ENCODE peak calls at places on chromosomes 5 and 9, in five cellular contexts. U is IMR-90, V is H9, R is neuronal stem cell, K is mesenchymal stem cell. B is an unnamed sample.

GRCh38 chr5:39209924-39210323 is 9.4 kb downstream of the FYB1 start:
- DNase-seq in U (no peak), V (peak), R (no peak), K (no peak), B (no peak)

GRCh38 chr9:111094433-111095421 is 56.5 kb upstream of the LPAR1 start:
- DNase-seq in U (peak), V (no peak), R (no peak), K (peak), B (no peak)

GRCh38 chr5:126811515-126812198 is 34.7 kb downstream of the LMNB1 start:
- DNase-seq in U (peak), V (no peak), R (no peak), K (peak), B (no peak)

GRCh38 chr9:99134893-99135341 is 30.0 kb downstream of the TGFBR1 start:
- DNase-seq in U (peak), V (no peak), R (no peak), K (peak), B (no peak)

GRCh38 chr5:93649234-93649900 is 66.3 kb downstream of the NR2F1 start:
- DNase-seq in U (no peak), V (peak), R (no peak), K (no peak), B (no peak)

GRCh38 chr9:35945341-35946018 is 12.5 kb downstream of the OR2S2 start:
- DNase-seq in U (peak), V (peak), R (peak), K (peak), B (peak)

GRCh38 chr9:75866273-75866871 is 24.1 kb upstream of the PCSK5 start:
- DNase-seq in U (peak), V (no peak), R (peak), K (peak), B (no peak)

GRCh38 chr9:120985759-120986353 is 59.3 kb upstream of the TRAF1 start:
- DNase-seq in U (peak), V (no peak), R (peak), K (peak), B (no peak)

GRCh38 chr9:96612105-96612965 is 7.3 kb downstream of the CDC14B start:
- DNase-seq in U (peak), V (no peak), R (peak), K (peak), B (no peak)

GRCh38 chr9:6928863-6929262 is 171.1 kb downstream of the KDM4C start:
- DNase-seq in U (no peak), V (no peak), R (no peak), K (no peak), B (no peak)

GRCh38 chr5:153831976-153832375 is 206.7 kb downstream of the FAM114A2 start:
- DNase-seq in U (peak), V (no peak), R (no peak), K (peak), B (no peak)

GRCh38 chr5:5886812-5887486 is 464.5 kb downstream of the ICE1 start:
- DNase-seq in U (no peak), V (peak), R (peak), K (no peak), B (peak)

GRCh38 chr9:68574150-68574549 is 33.5 kb upstream of the TMEM252 start:
- DNase-seq in U (no peak), V (no peak), R (no peak), K (no peak), B (no peak)

GRCh38 chr9:137067860-137068538 is 2.4 kb downstream of the SAPCD2 start:
- DNase-seq in U (peak), V (peak), R (peak), K (peak), B (no peak)

GRCh38 chr9:12817702-12818101 is 42.9 kb downstream of the LURAP1L start:
- DNase-seq in U (peak), V (no peak), R (no peak), K (peak), B (no peak)

GRCh38 chr5:96868603-96869371 is 7.5 kb upstream of the ERAP2 start:
- DNase-seq in U (peak), V (no peak), R (peak), K (peak), B (no peak)

GRCh38 chr5:91928751-91929521 is 545.8 kb upstream of the ARRDC3 start:
- DNase-seq in U (peak), V (no peak), R (no peak), K (peak), B (no peak)

GRCh38 chr5:87231037-87231808 is 36.5 kb upstream of the RASA1 start:
- DNase-seq in U (no peak), V (no peak), R (no peak), K (no peak), B (no peak)

GRCh38 chr5:53942724-53943123 is 367.6 kb downstream of the ARL15 start:
- DNase-seq in U (peak), V (no peak), R (no peak), K (peak), B (no peak)

GRCh38 chr5:172137046-172137445 is 51.0 kb downstream of the STK10 start:
- DNase-seq in U (no peak), V (no peak), R (no peak), K (no peak), B (no peak)

GRCh38 chr5:17817946-17818345 is 183.7 kb downstream of the TAF11L14 start:
- DNase-seq in U (peak), V (no peak), R (no peak), K (no peak), B (no peak)

GRCh38 chr9:98142182-98142924 is 23.3 kb upstream of the TRIM14 start:
- DNase-seq in U (no peak), V (no peak), R (no peak), K (no peak), B (no peak)

GRCh38 chr5:149141957-149142851 is 911 bp downstream of the ABLIM3 start:
- DNase-seq in U (peak), V (peak), R (peak), K (peak), B (no peak)

GRCh38 chr5:135989686-135990085 is 34.9 kb upstream of the LECT2 start:
- DNase-seq in U (no peak), V (no peak), R (no peak), K (no peak), B (no peak)

GRCh38 chr5:61659221-61659696 is 327.2 kb downstream of the ZSWIM6 start:
- DNase-seq in U (no peak), V (peak), R (no peak), K (no peak), B (peak)

GRCh38 chr5:62284946-62285891 is 20.8 kb upstream of the KIF2A start:
- DNase-seq in U (no peak), V (no peak), R (no peak), K (no peak), B (no peak)

GRCh38 chr5:147452137-147452838 is 57.6 kb downstream of the DPYSL3 start:
- DNase-seq in U (no peak), V (peak), R (no peak), K (no peak), B (peak)

GRCh38 chr5:134864707-134865106 is 9.5 kb upstream of the TXNDC15 start:
- DNase-seq in U (no peak), V (no peak), R (no peak), K (no peak), B (no peak)

GRCh38 chr9:14563902-14564578 is 129.2 kb downstream of the ZDHHC21 start:
- DNase-seq in U (no peak), V (no peak), R (no peak), K (no peak), B (no peak)

GRCh38 chr5:142972064-142972463 is 201.9 kb downstream of the ARHGAP26 start:
- DNase-seq in U (no peak), V (no peak), R (no peak), K (no peak), B (no peak)

GRCh38 chr5:3347741-3348140 is 247.9 kb upstream of the IRX1 start:
- DNase-seq in U (no peak), V (peak), R (no peak), K (no peak), B (no peak)

GRCh38 chr9:23426144-23426543 is 399.9 kb downstream of the ELAVL2 start:
- DNase-seq in U (no peak), V (no peak), R (no peak), K (no peak), B (no peak)

GRCh38 chr9:19173598-19174125 is 46.4 kb upstream of the PLIN2 start:
- DNase-seq in U (no peak), V (no peak), R (no peak), K (no peak), B (no peak)
- H4K91ac ChIP-seq in U (peak), V (no peak), R (no peak), K (no peak), B (no peak)

DNA sequence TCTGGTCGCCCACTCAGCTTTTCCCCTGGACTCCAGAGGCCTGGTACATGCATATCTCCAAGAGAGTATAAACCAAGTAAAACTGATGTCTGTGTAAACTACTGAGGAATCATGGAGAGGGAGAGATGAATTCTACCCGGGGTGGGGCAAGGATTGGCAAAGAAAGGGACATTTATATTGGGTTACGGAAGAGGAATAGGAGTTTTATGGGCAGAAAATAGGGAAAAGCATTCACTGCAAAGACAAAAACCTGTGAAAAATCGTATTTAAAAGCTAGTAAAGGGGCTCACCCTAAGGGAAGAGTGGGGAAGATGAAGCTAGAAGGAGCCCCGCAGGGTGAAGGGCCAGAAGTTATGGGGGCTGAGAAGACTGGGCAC is 248.0 kb upstream of the KLF4 start:
- DNase-seq in U (no peak), V (no peak), R (no peak), K (no peak), B (no peak)
- H4K91ac ChIP-seq in U (peak), V (no peak), R (no peak), K (no peak), B (no peak)

GRCh38 chr5:65707663-65708062 is 14.2 kb downstream of the SGTB start:
- DNase-seq in U (no peak), V (no peak), R (no peak), K (no peak), B (no peak)
- H4K91ac ChIP-seq in U (no peak), V (no peak), R (no peak), K (no peak), B (no peak)

GRCh38 chr9:107213080-107213479 is 70.0 kb upstream of the RAD23B start:
- DNase-seq in U (no peak), V (no peak), R (no peak), K (no peak), B (no peak)

GRCh38 chr9:107211331-107211730 is 71.7 kb upstream of the RAD23B start:
- DNase-seq in U (no peak), V (no peak), R (no peak), K (no peak), B (no peak)

GRCh38 chr9:107213561-107214028 is 69.5 kb upstream of the RAD23B start:
- DNase-seq in U (peak), V (no peak), R (no peak), K (peak), B (no peak)

GRCh38 chr9:107214381-107214780 is 68.7 kb upstream of the RAD23B start:
- DNase-seq in U (no peak), V (no peak), R (no peak), K (no peak), B (no peak)

DNA sequence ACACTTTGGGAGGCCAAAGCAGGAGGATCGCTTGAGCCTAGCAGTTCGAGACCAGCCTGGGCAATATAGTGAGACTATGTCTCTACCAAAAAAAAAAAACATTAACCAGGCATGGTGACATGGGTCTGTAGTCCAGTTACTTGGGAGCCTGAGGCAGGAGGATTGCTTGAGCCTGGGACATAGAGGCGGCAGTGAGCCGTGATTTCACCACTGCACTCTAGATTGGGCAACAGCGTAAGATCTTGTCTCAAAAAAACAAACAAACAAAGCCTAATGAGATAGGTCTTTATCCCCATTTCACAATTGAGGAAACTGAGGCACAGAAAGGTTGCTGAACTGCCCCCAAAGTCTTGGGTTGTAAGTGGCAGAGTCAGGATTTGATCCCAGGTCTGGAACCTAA is 70.5 kb upstream of the RAD23B start:
- DNase-seq in U (no peak), V (no peak), R (no peak), K (no peak), B (no peak)
- H4K91ac ChIP-seq in U (peak), V (no peak), R (no peak), K (peak), B (no peak)